ENCODE peak calls at places on chromosomes 1 and 21, in five cellular contexts. M, D, Q, O and T are unnamed samples.

GRCh38 chr1:168234846-168235547 is 9.2 kb downstream of the SFT2D2 start:
- DNase-seq in Q (no peak), M (peak), D (no peak), O (no peak), T (peak)

GRCh38 chr1:243375596-243375995 is 119.8 kb downstream of the SDCCAG8 start:
- DNase-seq in D (no peak), Q (no peak), M (no peak), O (no peak), T (no peak)

GRCh38 chr1:61334718-61335589 is 252.6 kb downstream of the NFIA start:
- DNase-seq in M (no peak), D (no peak), O (no peak), Q (no peak), T (no peak)

GRCh38 chr1:207579436-207579799 is 65.5 kb upstream of the CR1L start:
- DNase-seq in D (peak), O (no peak), M (no peak), Q (no peak), T (peak)

GRCh38 chr1:169368406-169368769 is 393 bp downstream of the BLZF1 start:
- DNase-seq in Q (peak), M (no peak), D (no peak), O (no peak), T (peak)

GRCh38 chr1:232174306-232174705 is 455.6 kb downstream of the SIPA1L2 start:
- DNase-seq in Q (no peak), O (no peak), D (no peak), M (no peak), T (no peak)

GRCh38 chr1:11598461-11598860 is 55.8 kb downstream of the FBXO2 start:
- DNase-seq in Q (no peak), D (no peak), O (no peak), M (no peak), T (no peak)

GRCh38 chr1:33311706-33312412 is 9.0 kb downstream of the A3GALT2 start:
- DNase-seq in O (no peak), D (no peak), Q (no peak), M (no peak), T (no peak)

GRCh38 chr1:25731626-25732370 is 68.2 kb upstream of the SELENON start:
- DNase-seq in M (no peak), D (no peak), O (no peak), Q (no peak), T (no peak)

GRCh38 chr1:160708821-160709220 is 2.8 kb downstream of the CD48 start:
- DNase-seq in Q (peak), M (no peak), D (no peak), O (no peak), T (no peak)

GRCh38 chr21:44533891-44534627 is 5.9 kb downstream of the KRTAP10-1 start:
- DNase-seq in M (no peak), Q (no peak), O (no peak), D (no peak), T (no peak)

GRCh38 chr1:222310830-222311229 is 237.1 kb downstream of the HHIPL2 start:
- DNase-seq in Q (no peak), O (no peak), D (no peak), M (no peak), T (no peak)

GRCh38 chr21:42696026-42696380 is 42.6 kb downstream of the PDE9A start:
- DNase-seq in D (no peak), O (no peak), M (no peak), Q (no peak), T (no peak)

GRCh38 chr1:101235696-101236545 is 898 bp upstream of the S1PR1 start:
- DNase-seq in D (no peak), Q (peak), O (no peak), M (peak), T (peak)